ENCODE peak calls at places on chromosome 22, in five cellular contexts. N is mucosa of descending colon, J is MM.1S, S is foreskin fibroblast, E is fibroblast of pulmonary artery. D is an unnamed sample.

GRCh38 chr22:36286096-36286957 is 33.4 kb downstream of the APOL1 start:
- DNase-seq in E (peak), N (peak), J (peak), S (peak), D (no peak)

GRCh38 chr22:44003776-44004460 is 20.2 kb upstream of the PARVB start:
- DNase-seq in S (peak), N (no peak), E (no peak), J (no peak), D (no peak)

GRCh38 chr22:21943571-21944448 is 8.8 kb downstream of the PPM1F start:
- DNase-seq in J (no peak), E (no peak), S (no peak), N (no peak), D (no peak)

GRCh38 chr22:42976131-42976530 is 38.8 kb downstream of the PACSIN2 start:
- DNase-seq in S (no peak), J (no peak), N (peak), E (no peak), D (no peak)

GRCh38 chr22:27283714-27284113 is 517.8 kb downstream of the MN1 start:
- DNase-seq in E (no peak), S (no peak), N (no peak), J (peak), D (no peak)

GRCh38 chr22:36238348-36239149 is 778 bp downstream of the APOL2 start:
- DNase-seq in N (peak), J (peak), E (peak), S (peak), D (no peak)

GRCh38 chr22:37419916-37420655 is 7.2 kb downstream of the ELFN2 start:
- DNase-seq in S (peak), E (no peak), N (no peak), J (peak), D (peak)

GRCh38 chr22:29043906-29044575 is 17.6 kb downstream of the C22orf31 start:
- DNase-seq in J (no peak), S (peak), E (peak), N (no peak), D (no peak)

GRCh38 chr22:44396021-44396726 is 83.4 kb upstream of the SHISAL1 start:
- DNase-seq in J (no peak), S (no peak), N (no peak), E (no peak), D (no peak)

GRCh38 chr22:34622602-34623001 is 443.4 kb upstream of the ISX start:
- DNase-seq in J (no peak), S (no peak), E (no peak), N (peak), D (no peak)

GRCh38 chr22:19172213-19173046 is 6.1 kb downstream of the SLC25A1 start:
- DNase-seq in S (no peak), N (no peak), E (no peak), J (peak), D (no peak)

DNA sequence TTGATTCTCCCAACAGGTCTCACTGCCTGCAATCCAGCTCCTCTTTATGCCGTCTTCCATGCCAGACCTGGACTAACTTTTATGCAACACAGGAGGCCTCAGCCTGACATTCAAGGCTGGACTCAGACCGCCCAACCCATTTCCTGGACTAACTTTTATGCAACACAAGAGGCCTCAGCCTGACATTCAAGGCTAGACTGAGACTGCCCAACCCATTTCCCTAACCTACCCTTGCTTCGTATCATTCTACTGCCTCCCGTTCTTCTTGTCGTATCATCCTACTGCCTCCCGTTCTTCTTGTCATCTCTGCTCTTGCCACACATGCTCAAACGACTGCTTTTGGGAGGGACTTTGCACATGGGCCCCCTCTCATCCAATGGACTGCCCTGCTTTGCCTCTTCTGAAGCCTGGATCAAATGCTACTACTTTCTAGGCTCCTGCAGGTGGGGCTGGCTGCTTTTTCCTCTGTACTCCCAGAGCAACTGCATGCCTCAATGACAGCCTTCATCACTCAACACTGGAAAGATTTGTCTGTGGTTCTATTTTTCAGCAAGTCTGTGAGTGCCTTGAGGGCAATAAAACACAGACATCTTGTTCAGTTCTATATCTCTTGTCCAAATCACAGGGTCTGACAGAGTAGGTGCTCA is 7.8 kb downstream of the TBC1D10A start:
- DNase-seq in J (no peak), N (no peak), E (no peak), S (no peak), D (no peak)
- H3K4me3 ChIP-seq in J (no peak), N (no peak), E (no peak), S (no peak), D (no peak)

GRCh38 chr22:33350391-33350955 is 292.3 kb upstream of the SYN3 start:
- DNase-seq in N (no peak), J (no peak), E (no peak), S (no peak), D (no peak)

GRCh38 chr22:33350961-33351360 is 292.8 kb upstream of the SYN3 start:
- DNase-seq in E (no peak), J (no peak), S (no peak), N (no peak), D (no peak)

GRCh38 chr22:33352768-33353167 is 294.6 kb upstream of the SYN3 start:
- DNase-seq in S (no peak), N (no peak), E (no peak), J (no peak), D (no peak)

GRCh38 chr22:33341611-33342010 is 283.4 kb upstream of the SYN3 start:
- DNase-seq in S (no peak), E (no peak), N (no peak), J (no peak), D (no peak)

DNA sequence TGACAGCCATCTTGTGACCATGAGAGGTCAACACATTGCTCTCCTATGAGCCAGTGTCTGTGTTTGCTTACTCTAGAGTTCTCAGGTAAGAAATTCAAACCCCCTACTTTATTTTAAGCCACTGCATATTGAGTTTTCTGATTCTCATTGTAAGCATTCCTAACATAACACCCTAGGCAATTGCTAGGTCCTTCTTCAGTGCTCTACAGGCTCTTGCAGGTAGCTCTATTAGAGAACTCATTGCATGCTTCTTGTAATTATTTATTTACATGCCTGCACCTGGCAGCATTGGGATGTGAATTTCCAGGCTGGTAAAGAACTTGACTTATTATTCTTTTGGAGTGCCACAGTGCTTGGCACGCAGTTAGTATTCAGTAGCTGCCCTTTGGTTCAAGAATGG is 288.8 kb upstream of the SYN3 start:
- DNase-seq in J (no peak), E (no peak), S (no peak), N (no peak), D (no peak)
- TF ChIP-seq CTCF in J (no peak), E (no peak), S (no peak), N (no peak), D (no peak)

DNA sequence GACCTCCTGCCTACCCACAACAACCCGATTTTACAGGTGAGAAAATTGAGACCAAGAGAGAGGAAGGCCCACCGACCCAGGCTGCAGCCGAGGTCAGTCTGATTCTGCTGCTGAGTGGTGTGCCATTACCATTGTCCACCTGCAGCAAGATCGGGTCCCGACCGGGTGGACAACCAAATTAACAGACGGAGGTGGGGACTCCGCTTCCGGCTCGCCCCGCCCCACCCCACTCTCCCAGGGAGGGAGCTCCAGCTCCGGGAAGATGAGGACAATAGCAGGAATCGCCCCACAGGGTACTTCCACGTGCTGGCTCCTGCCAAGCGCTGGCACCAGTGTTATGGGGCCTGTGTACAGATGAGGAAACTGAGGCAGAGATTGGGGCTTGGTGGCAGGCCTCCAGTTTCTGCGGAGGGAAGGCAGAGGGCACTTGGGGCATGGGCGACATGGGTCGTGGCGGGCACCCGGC is 425 bp upstream of the KDELR3 start:
- DNase-seq in N (peak), E (no peak), J (no peak), S (no peak), D (no peak)
- H3K4me3 ChIP-seq in N (no peak), E (peak), J (peak), S (peak), D (no peak)

GRCh38 chr22:38718414-38718813 is 12.7 kb downstream of the GTPBP1 start:
- DNase-seq in E (peak), J (no peak), S (peak), N (peak), D (no peak)
- TF ChIP-seq CTCF in E (peak), J (no peak), S (peak), N (peak), D (peak)

GRCh38 chr22:47686594-47687363 is 924.3 kb downstream of the TBC1D22A start:
- DNase-seq in S (no peak), E (no peak), N (no peak), J (no peak), D (no peak)
- H3K4me3 ChIP-seq in S (no peak), E (no peak), N (no peak), J (no peak), D (no peak)

GRCh38 chr22:50720301-50720845 is 17.6 kb upstream of the ACR start:
- DNase-seq in N (no peak), J (no peak), E (no peak), S (peak), D (no peak)

GRCh38 chr22:50722716-50723428 is 15.1 kb upstream of the ACR start:
- DNase-seq in S (no peak), E (no peak), N (no peak), J (no peak), D (no peak)

GRCh38 chr22:50719814-50720300 is 18.1 kb upstream of the ACR start:
- DNase-seq in S (no peak), J (no peak), N (no peak), E (no peak), D (no peak)

GRCh38 chr22:50722048-50722701 is 15.8 kb upstream of the ACR start:
- DNase-seq in N (no peak), J (no peak), E (no peak), S (no peak), D (no peak)

GRCh38 chr22:50720861-50721844 is 16.9 kb upstream of the ACR start:
- DNase-seq in S (no peak), E (no peak), N (no peak), J (no peak), D (no peak)
- TF ChIP-seq CTCF in S (no peak), E (no peak), N (no peak), J (no peak), D (no peak)

GRCh38 chr22:39144101-39144815 is 8.2 kb downstream of the CBX7 start:
- DNase-seq in E (peak), J (peak), S (peak), N (peak), D (no peak)
- H3K4me3 ChIP-seq in E (peak), J (peak), S (peak), N (peak), D (peak)

D was measured in LNCaP clone FGC.